ENCODE peak calls at places on chromosomes 3 and 15, in nine cellular contexts. R, P, C, V, B, M, N, Q and W are unnamed samples.

GRCh38 chr3:14475601-14476000 is 64.5 kb downstream of the GRIP2 start:
- DNase-seq in C (no peak), N (no peak), V (no peak), B (no peak), Q (no peak), P (no peak), R (no peak), M (no peak), W (no peak)

GRCh38 chr3:182837855-182838454 is 44.7 kb downstream of the ATP11B start:
- DNase-seq in V (no peak), R (no peak), C (peak), B (peak), M (no peak), P (no peak), Q (no peak), N (no peak), W (peak)

GRCh38 chr15:93007994-93008393 is 81.0 kb downstream of the RGMA start:
- DNase-seq in R (no peak), B (no peak), P (no peak), N (no peak), V (no peak), Q (no peak), C (peak), M (no peak), W (no peak)

GRCh38 chr3:122794779-122795673 is at the start of gene SLC49A4:
- DNase-seq in Q (peak), P (peak), C (peak), M (peak), B (peak), V (peak), N (peak), R (peak), W (no peak)

GRCh38 chr3:195921334-195921771 is 13.0 kb upstream of the TNK2 start:
- DNase-seq in M (no peak), B (no peak), R (no peak), P (peak), Q (peak), V (peak), N (peak), C (no peak), W (no peak)

GRCh38 chr3:76369170-76369569 is 583.8 kb upstream of the ZNF717 start:
- DNase-seq in V (no peak), R (no peak), B (no peak), N (no peak), M (no peak), P (peak), C (peak), Q (no peak), W (peak)

GRCh38 chr3:67329358-67329757 is 325.1 kb downstream of the SUCLG2 start:
- DNase-seq in B (no peak), N (no peak), Q (no peak), R (no peak), V (no peak), C (peak), M (peak), P (no peak), W (no peak)

GRCh38 chr15:42072141-42072685 is 22.1 kb downstream of the PLA2G4D start:
- DNase-seq in R (peak), C (no peak), B (no peak), M (no peak), N (peak), V (no peak), Q (no peak), P (no peak), W (no peak)

GRCh38 chr3:155462672-155463071 is 169.2 kb upstream of the STRIT1 start:
- DNase-seq in M (no peak), V (no peak), B (no peak), C (no peak), N (no peak), P (no peak), Q (no peak), R (no peak), W (no peak)

GRCh38 chr3:127001486-127002194 is 18.7 kb downstream of the PLXNA1 start:
- DNase-seq in R (no peak), B (no peak), V (no peak), N (no peak), Q (no peak), P (no peak), M (no peak), C (no peak), W (no peak)
- H3K4me3 ChIP-seq in R (no peak), B (no peak), V (peak), N (no peak), Q (no peak), P (no peak), M (no peak), C (no peak), W (no peak)

GRCh38 chr3:129970603-129971002 is 3.9 kb upstream of the TRH start:
- DNase-seq in V (no peak), R (no peak), N (no peak), M (no peak), Q (no peak), P (no peak), C (no peak), B (no peak), W (no peak)
- H3K4me3 ChIP-seq in V (no peak), R (no peak), N (no peak), M (no peak), Q (no peak), P (no peak), C (no peak), B (no peak), W (no peak)

DNA sequence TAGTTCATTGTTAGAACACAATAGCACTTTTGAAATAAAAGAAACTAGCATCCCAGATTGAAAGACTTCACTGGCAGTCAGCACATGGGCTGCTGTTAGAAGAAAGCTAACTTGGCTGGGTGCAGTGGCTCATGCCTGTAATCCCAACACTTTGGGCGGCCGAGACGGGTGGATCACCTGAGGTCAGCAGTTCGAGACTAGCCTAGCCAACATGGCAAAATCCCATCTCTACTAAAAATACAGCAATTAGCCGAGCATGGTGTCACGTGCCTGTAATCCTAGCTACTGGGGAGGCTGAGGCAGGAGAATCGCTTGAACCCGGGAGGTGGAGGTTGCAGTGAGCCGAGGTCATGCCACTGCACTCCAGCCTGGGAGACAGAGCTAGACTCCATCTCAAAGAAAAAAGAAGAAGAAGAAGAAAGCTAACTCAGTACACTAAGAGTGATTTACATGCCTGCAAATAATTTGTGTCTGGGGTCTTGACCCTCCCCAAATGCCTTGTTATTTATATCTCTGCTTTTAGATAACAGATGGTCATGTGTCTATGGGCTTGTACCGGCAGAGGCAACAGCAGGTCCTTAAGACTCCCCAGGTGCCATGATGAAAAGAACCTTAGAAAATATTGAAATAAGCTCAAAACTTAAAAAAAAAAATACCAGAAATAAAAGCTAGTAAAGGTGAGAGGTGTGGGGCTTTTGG is 9.7 kb downstream of the TPM1 start:
- DNase-seq in N (peak), P (peak), R (no peak), Q (no peak), M (no peak), B (no peak), C (peak), V (no peak), W (no peak)
- H3K4me3 ChIP-seq in N (no peak), P (no peak), R (no peak), Q (no peak), M (no peak), B (no peak), C (no peak), V (peak), W (no peak)

DNA sequence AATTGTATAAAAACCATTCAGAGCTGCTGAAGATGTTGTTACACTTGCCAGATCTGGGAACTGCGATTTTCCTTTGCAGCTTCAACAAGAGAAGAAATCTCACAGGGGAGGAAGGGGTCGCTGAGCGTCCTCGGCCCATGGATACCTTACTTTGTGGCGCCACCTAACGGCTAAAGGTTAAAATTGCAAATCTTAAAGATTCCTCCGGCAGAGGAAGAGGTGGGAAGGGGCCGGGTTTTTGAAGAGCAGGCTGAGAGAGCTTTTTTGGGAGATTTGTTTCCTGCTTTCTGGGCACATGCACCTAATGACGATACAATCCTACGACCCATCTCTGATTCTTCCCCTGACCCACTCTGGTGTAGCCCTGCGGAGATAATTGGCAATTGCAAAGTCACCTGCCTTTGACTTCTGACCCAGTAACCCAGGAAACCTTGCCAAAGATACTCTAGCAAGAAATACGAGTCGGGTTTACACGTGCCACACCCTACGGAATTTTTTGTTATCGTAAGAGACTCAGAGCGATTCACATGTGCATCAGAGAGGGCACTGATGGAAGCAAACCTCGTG is 55.4 kb upstream of the CHRNA7 start:
- DNase-seq in M (no peak), N (peak), P (peak), R (no peak), B (peak), Q (no peak), C (peak), V (no peak), W (no peak)
- H3K4me3 ChIP-seq in M (no peak), N (no peak), P (no peak), R (no peak), B (no peak), Q (no peak), C (no peak), V (peak), W (no peak)

GRCh38 chr3:184526158-184526483 is 35.5 kb upstream of the EPHB3 start:
- DNase-seq in R (no peak), B (no peak), Q (no peak), P (no peak), V (no peak), N (no peak), C (peak), M (no peak), W (no peak)
- H3K4me3 ChIP-seq in R (no peak), B (peak), Q (peak), P (no peak), V (peak), N (no peak), C (peak), M (no peak), W (no peak)

GRCh38 chr3:194330579-194330978 is 20.5 kb downstream of the CPN2 start:
- DNase-seq in B (no peak), Q (no peak), M (no peak), R (peak), N (no peak), C (no peak), V (peak), P (no peak), W (no peak)

GRCh38 chr3:194333212-194333980 is 17.7 kb downstream of the CPN2 start:
- DNase-seq in N (peak), R (peak), V (peak), B (peak), C (peak), M (no peak), Q (peak), P (peak), W (peak)

GRCh38 chr3:194332858-194333211 is 18.3 kb downstream of the CPN2 start:
- DNase-seq in C (no peak), V (no peak), P (no peak), R (no peak), B (no peak), Q (no peak), M (no peak), N (no peak), W (no peak)

GRCh38 chr3:194336601-194337355 is 14.3 kb downstream of the CPN2 start:
- DNase-seq in B (no peak), R (no peak), C (no peak), N (no peak), V (no peak), P (no peak), Q (no peak), M (no peak), W (no peak)

GRCh38 chr3:194333981-194334320 is 17.2 kb downstream of the CPN2 start:
- DNase-seq in M (no peak), Q (no peak), V (no peak), C (no peak), B (no peak), P (no peak), R (no peak), N (no peak), W (no peak)
- H3K4me3 ChIP-seq in M (peak), Q (peak), V (peak), C (no peak), B (no peak), P (peak), R (no peak), N (no peak), W (no peak)

GRCh38 chr15:52023169-52023922 is 4.3 kb downstream of the MAPK6 start:
- DNase-seq in P (no peak), R (no peak), C (no peak), B (no peak), N (no peak), M (no peak), Q (no peak), V (no peak), W (no peak)

GRCh38 chr15:52019394-52020252 is 604 bp downstream of the MAPK6 start:
- DNase-seq in P (peak), V (peak), N (peak), R (peak), C (peak), B (peak), M (no peak), Q (peak), W (peak)

GRCh38 chr15:52021892-52022540 is 3.0 kb downstream of the MAPK6 start:
- DNase-seq in R (no peak), C (no peak), Q (no peak), P (no peak), N (no peak), V (no peak), M (no peak), B (no peak), W (no peak)

GRCh38 chr15:52020253-52021085 is 1.4 kb downstream of the MAPK6 start:
- DNase-seq in Q (no peak), B (no peak), N (no peak), M (no peak), R (no peak), V (no peak), P (no peak), C (no peak), W (peak)

GRCh38 chr15:52021128-52021671 is 2.2 kb downstream of the MAPK6 start:
- DNase-seq in C (peak), V (no peak), N (no peak), P (peak), Q (peak), R (peak), B (peak), M (no peak), W (peak)
- H3K4me3 ChIP-seq in C (no peak), V (peak), N (no peak), P (peak), Q (peak), R (no peak), B (peak), M (peak), W (peak)

GRCh38 chr3:134312873-134313838 is 61.1 kb downstream of the AMOTL2 start:
- DNase-seq in N (peak), Q (peak), V (peak), P (no peak), M (no peak), C (peak), R (peak), B (no peak), W (no peak)

GRCh38 chr3:134314588-134315285 is 59.5 kb downstream of the AMOTL2 start:
- DNase-seq in Q (peak), N (peak), V (no peak), B (no peak), R (no peak), M (no peak), C (no peak), P (no peak), W (no peak)

GRCh38 chr3:134315286-134316106 is 58.8 kb downstream of the AMOTL2 start:
- DNase-seq in B (no peak), P (no peak), V (peak), N (peak), M (no peak), Q (peak), C (peak), R (peak), W (no peak)

GRCh38 chr3:134312072-134312872 is 61.6 kb upstream of the RYK start:
- DNase-seq in Q (peak), R (no peak), M (no peak), P (no peak), N (peak), C (peak), V (no peak), B (no peak), W (no peak)

DNA sequence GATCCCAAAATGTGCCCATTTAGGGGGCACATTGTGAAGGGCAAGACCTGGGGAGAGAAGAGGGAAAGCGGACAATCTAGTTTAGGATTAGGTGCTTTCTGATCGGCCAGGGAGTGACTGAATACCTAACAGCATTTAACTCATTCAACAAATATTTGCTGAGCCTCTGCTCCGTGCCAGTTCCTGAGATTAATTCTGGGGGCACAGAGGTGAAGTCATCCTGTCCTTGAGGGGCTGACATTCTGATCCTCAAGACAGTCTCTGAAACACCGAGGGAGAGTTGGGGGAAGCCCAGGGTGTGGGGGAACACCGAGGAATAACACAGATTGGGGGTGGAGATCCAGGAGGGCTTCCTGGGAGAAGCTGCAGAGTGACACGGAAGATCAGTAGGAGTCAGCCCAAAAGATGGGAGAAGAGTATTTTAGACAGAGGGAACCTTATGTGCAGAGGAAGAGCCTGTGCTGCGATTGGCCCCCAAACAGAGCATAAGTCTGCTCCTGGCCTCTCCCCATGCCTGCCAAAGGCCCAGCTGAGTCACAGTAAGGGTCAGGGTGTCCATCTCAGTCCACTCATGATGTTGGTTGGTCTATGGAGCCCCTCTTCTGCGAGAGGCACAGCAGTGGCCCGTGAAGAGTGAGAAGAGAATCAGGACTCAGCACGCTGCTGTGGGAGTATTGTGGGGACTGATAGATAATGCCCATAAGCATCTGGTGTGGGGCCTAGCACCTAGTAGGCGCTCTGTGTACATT is 60.2 kb downstream of the AMOTL2 start:
- DNase-seq in Q (no peak), N (peak), C (peak), P (no peak), R (peak), M (no peak), V (no peak), B (no peak), W (no peak)
- H3K4me3 ChIP-seq in Q (peak), N (peak), C (peak), P (no peak), R (peak), M (no peak), V (peak), B (no peak), W (no peak)

GRCh38 chr3:129000742-129001100 is 383 bp upstream of the EFCC1 start:
- DNase-seq in C (no peak), V (no peak), Q (no peak), B (no peak), N (no peak), R (no peak), P (no peak), M (no peak), W (no peak)
- H3K4me3 ChIP-seq in C (peak), V (peak), Q (peak), B (no peak), N (peak), R (no peak), P (no peak), M (no peak), W (no peak)

GRCh38 chr3:160796813-160797164 is 40.8 kb downstream of the PPM1L start:
- DNase-seq in M (no peak), P (no peak), Q (no peak), C (peak), V (no peak), R (no peak), N (no peak), B (no peak), W (no peak)

GRCh38 chr3:160806094-160806493 is 50.1 kb downstream of the PPM1L start:
- DNase-seq in P (no peak), N (no peak), R (no peak), C (no peak), V (no peak), B (no peak), M (no peak), Q (no peak), W (no peak)

GRCh38 chr3:160804762-160805161 is 48.7 kb downstream of the PPM1L start:
- DNase-seq in V (peak), N (peak), P (no peak), B (no peak), C (peak), Q (peak), R (peak), M (no peak), W (no peak)

GRCh38 chr3:160797306-160797705 is 41.3 kb downstream of the PPM1L start:
- DNase-seq in V (no peak), N (no peak), Q (no peak), M (no peak), C (no peak), P (no peak), R (no peak), B (no peak), W (no peak)

GRCh38 chr3:160801386-160802118 is 45.5 kb downstream of the PPM1L start:
- DNase-seq in Q (peak), B (peak), R (peak), M (no peak), C (no peak), V (peak), N (peak), P (no peak), W (no peak)
- H3K4me3 ChIP-seq in Q (no peak), B (peak), R (no peak), M (no peak), C (no peak), V (peak), N (no peak), P (no peak), W (no peak)